ENCODE peak calls at places on chromosome 17, in four cellular contexts. L is H9, O is mesendoderm, A is IMR-90. S is an unnamed sample.

GRCh38 chr17:43908111-43908721 is 880 bp upstream of the MPP2 start:
- DNase-seq in L (peak), A (peak), O (peak), S (peak)

GRCh38 chr17:27413295-27413694 is 43.0 kb upstream of the KSR1 start:
- DNase-seq in O (no peak), A (no peak), L (no peak), S (no peak)

GRCh38 chr17:7523033-7523432 is 25.8 kb upstream of the TNFSF12 start:
- DNase-seq in O (peak), L (peak), A (no peak), S (peak)

GRCh38 chr17:48575066-48575582 is 3.0 kb downstream of the HOXB4 start:
- DNase-seq in L (no peak), A (peak), O (no peak), S (no peak)

GRCh38 chr17:17269926-17270773 is 10.9 kb downstream of the COPS3 start:
- DNase-seq in A (no peak), O (peak), L (peak), S (no peak)

GRCh38 chr17:21285164-21286065 is 904 bp downstream of the MAP2K3 start:
- DNase-seq in O (no peak), L (no peak), A (peak), S (no peak)

GRCh38 chr17:56499799-56500388 is 93.6 kb upstream of the NOG start:
- DNase-seq in L (no peak), O (peak), A (peak), S (no peak)

GRCh38 chr17:45123930-45124796 is 8.2 kb downstream of the PLCD3 start:
- DNase-seq in A (peak), L (peak), O (peak), S (no peak)

GRCh38 chr17:49497147-49498036 is 2.3 kb downstream of the NGFR start:
- DNase-seq in A (peak), L (peak), O (peak), S (no peak)

GRCh38 chr17:42198897-42199296 is 4.6 kb upstream of the GHDC start:
- DNase-seq in A (no peak), L (no peak), O (no peak), S (no peak)

GRCh38 chr17:40974366-40974765 is 7.6 kb upstream of the KRT39 start:
- DNase-seq in L (no peak), A (no peak), O (no peak), S (no peak)

GRCh38 chr17:43905400-43905984 is 1.8 kb downstream of the MPP2 start:
- DNase-seq in O (no peak), L (peak), A (no peak), S (no peak)

GRCh38 chr17:8256691-8257090 is 7.6 kb downstream of the PFAS start:
- DNase-seq in L (no peak), O (no peak), A (no peak), S (no peak)

GRCh38 chr17:44108440-44109311 is 14.8 kb downstream of the HDAC5 start:
- DNase-seq in O (no peak), L (no peak), A (peak), S (no peak)

GRCh38 chr17:83118071-83118841 is 38.8 kb downstream of the METRNL start:
- DNase-seq in L (no peak), A (no peak), O (no peak), S (no peak)

GRCh38 chr17:75576661-75577060 is 10.9 kb upstream of the MYO15B start:
- DNase-seq in L (no peak), O (no peak), A (no peak), S (no peak)

GRCh38 chr17:44707755-44708400 is 587 bp upstream of the DBF4B start:
- DNase-seq in O (no peak), L (no peak), A (no peak), S (no peak)

GRCh38 chr17:74859439-74860228 is at the start of gene GRIN2C:
- DNase-seq in A (no peak), L (no peak), O (no peak), S (no peak)

GRCh38 chr17:72516772-72517399 is 396.1 kb downstream of the SOX9 start:
- DNase-seq in O (no peak), A (no peak), L (no peak), S (no peak)

GRCh38 chr17:59565959-59566324 is 532 bp downstream of the DHX40 start:
- DNase-seq in O (peak), L (peak), A (peak), S (peak)

GRCh38 chr17:48261297-48261880 is 153.8 kb downstream of the SNX11 start:
- DNase-seq in A (peak), L (peak), O (peak), S (peak)

GRCh38 chr17:76382305-76382802 is 2.1 kb upstream of the SPHK1 start:
- DNase-seq in O (peak), L (peak), A (peak), S (no peak)

GRCh38 chr17:34763727-34764665 is 184.6 kb downstream of the TMEM132E start:
- DNase-seq in A (peak), O (no peak), L (peak), S (no peak)

GRCh38 chr17:57370051-57370581 is 113.8 kb downstream of the MSI2 start:
- DNase-seq in L (no peak), A (peak), O (peak), S (no peak)

GRCh38 chr17:31394544-31394943 is 3.1 kb downstream of the RAB11FIP4 start:
- DNase-seq in L (peak), O (peak), A (peak), S (peak)

GRCh38 chr17:1042486-1042885 is 45.6 kb downstream of the TIMM22 start:
- DNase-seq in L (no peak), A (no peak), O (no peak), S (no peak)

GRCh38 chr17:29732613-29733012 is 109.9 kb upstream of the CORO6 start:
- DNase-seq in O (peak), L (no peak), A (peak), S (no peak)

GRCh38 chr17:32015245-32016013 is 8.2 kb downstream of the LRRC37B start:
- DNase-seq in L (no peak), A (peak), O (no peak), S (no peak)

GRCh38 chr17:81064746-81065475 is 30.0 kb downstream of the BAIAP2 start:
- DNase-seq in L (no peak), A (peak), O (peak), S (no peak)

GRCh38 chr17:59492091-59492451 is 73.3 kb upstream of the DHX40 start:
- DNase-seq in L (no peak), O (peak), A (no peak), S (no peak)

GRCh38 chr17:56142781-56143180 is 10.5 kb upstream of the ANKFN1 start:
- DNase-seq in L (no peak), O (no peak), A (peak), S (no peak)

GRCh38 chr17:61733021-61733420 is 130.3 kb downstream of the BRIP1 start:
- DNase-seq in O (no peak), A (no peak), L (no peak), S (no peak)

GRCh38 chr17:33469911-33470310 is 176.8 kb upstream of the ASIC2 start:
- DNase-seq in O (no peak), L (no peak), A (peak), S (no peak)

GRCh38 chr17:17809527-17810373 is 27.0 kb downstream of the SREBF1 start:
- DNase-seq in A (no peak), L (peak), O (peak), S (peak)

GRCh38 chr17:34575182-34575581 is 4.2 kb upstream of the TMEM132E start:
- DNase-seq in A (no peak), L (no peak), O (no peak), S (no peak)

GRCh38 chr17:34435182-34435928 is 72.3 kb upstream of the CCL1 start:
- DNase-seq in O (no peak), A (no peak), L (no peak), S (no peak)

GRCh38 chr17:77597421-77598240 is 360.9 kb upstream of the TNRC6C start:
- DNase-seq in L (peak), A (no peak), O (no peak), S (no peak)

GRCh38 chr17:81135503-81136283 is 29.6 kb upstream of the PVALEF start:
- DNase-seq in O (no peak), L (no peak), A (no peak), S (no peak)

GRCh38 chr17:39694593-39694992 is 5.3 kb upstream of the ERBB2 start:
- DNase-seq in L (no peak), O (no peak), A (no peak), S (no peak)
- H4K5ac ChIP-seq in L (no peak), O (no peak), A (no peak), S (no peak)

GRCh38 chr17:79899584-79899983 is 60.3 kb upstream of the CBX4 start:
- DNase-seq in L (no peak), O (no peak), A (no peak), S (no peak)
- H4K5ac ChIP-seq in L (no peak), O (no peak), A (no peak), S (no peak)

GRCh38 chr17:38449364-38449763 is 21.1 kb downstream of the ARHGAP23 start:
- DNase-seq in L (peak), A (no peak), O (peak), S (no peak)
- H4K5ac ChIP-seq in L (no peak), A (peak), O (no peak), S (peak)

DNA sequence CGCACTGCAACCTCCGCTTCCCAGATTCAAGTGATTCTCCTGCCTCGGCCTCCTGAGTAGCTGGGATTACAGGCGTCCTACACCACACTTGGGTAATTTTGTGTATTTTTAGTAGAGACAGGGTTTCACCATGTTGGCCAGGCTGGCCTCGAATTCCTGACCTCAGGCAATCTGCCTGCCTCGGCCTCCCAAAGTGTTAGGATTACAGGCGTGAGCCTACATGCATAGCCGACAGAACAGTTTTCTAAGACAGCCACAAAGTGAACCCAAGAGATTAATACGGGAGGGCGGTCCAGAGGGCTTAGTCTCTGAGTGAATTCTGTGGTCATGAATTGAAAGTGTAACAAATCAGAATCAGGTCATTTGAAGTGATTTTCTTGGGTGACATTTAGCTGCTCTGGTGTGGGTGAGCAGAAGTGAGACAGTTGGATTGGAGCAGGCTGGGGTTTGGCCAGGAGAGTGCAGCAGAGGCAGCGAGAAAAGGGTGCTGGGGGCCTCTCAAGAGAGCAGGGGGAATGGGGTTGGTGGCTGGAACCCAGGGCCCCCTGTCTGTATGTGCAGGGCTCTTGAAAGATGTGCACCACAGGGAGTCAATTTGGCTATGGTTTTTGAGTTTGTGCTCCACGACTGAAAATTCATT is 231.4 kb upstream of the WSCD1 start:
- DNase-seq in A (no peak), O (no peak), L (peak), S (no peak)
- H4K5ac ChIP-seq in A (no peak), O (no peak), L (no peak), S (no peak)

GRCh38 chr17:46768540-46768870 is 50.0 kb downstream of the WNT3 start:
- DNase-seq in O (no peak), L (no peak), A (no peak), S (no peak)
- H4K5ac ChIP-seq in O (no peak), L (no peak), A (no peak), S (no peak)

GRCh38 chr17:2730764-2731353 is 18.6 kb downstream of the CCDC92B start:
- DNase-seq in L (no peak), A (no peak), O (no peak), S (no peak)
- H4K5ac ChIP-seq in L (no peak), A (no peak), O (no peak), S (no peak)

DNA sequence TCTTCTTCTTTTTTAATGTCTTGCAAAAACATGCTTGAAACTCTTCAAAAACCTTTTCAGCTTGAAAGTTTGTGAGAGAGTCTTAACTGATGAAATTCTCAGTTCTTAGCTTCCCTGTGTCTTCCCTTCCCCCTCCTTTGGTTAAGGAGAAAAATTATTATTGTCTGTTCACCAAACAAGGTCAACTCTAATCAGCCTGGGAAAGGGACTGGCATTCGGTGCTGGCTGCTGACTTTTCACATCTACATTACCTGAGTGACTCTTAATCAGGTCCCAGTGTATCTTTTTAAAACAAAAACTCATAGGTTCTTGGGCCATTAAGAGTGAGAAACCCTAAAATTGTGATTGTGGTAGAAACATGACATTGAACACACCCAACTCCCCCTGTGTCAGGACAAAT is 39.1 kb upstream of the AXIN2 start:
- DNase-seq in A (no peak), O (no peak), L (no peak), S (no peak)
- H4K5ac ChIP-seq in A (no peak), O (no peak), L (no peak), S (no peak)

GRCh38 chr17:66331038-66331816 is 28.8 kb downstream of the PRKCA start:
- DNase-seq in A (no peak), L (no peak), O (no peak), S (no peak)
- H4K5ac ChIP-seq in A (no peak), L (no peak), O (no peak), S (no peak)

GRCh38 chr17:65366102-65366844 is 195.2 kb downstream of the AXIN2 start:
- DNase-seq in O (no peak), L (no peak), A (no peak), S (no peak)
- H4K5ac ChIP-seq in O (no peak), L (no peak), A (no peak), S (no peak)